ENCODE peak calls at places on chromosome 15, in four cellular contexts. One of them, this sample, is unnamed.

GRCh38 chr15:33310481-33311311 is at the start of gene RYR3:
- DNase-seq in heart right ventricle: peak; percentile 10
- DNase-seq in aorta: peak; percentile 66
- DNase-seq in brain microvascular endothelial cell: peak; percentile 7
- DNase-seq in this sample: peak; percentile 27

GRCh38 chr15:55344206-55344605 is 25.2 kb downstream of the PIGB start:
- DNase-seq in heart right ventricle: no peak
- DNase-seq in brain microvascular endothelial cell: peak; percentile 7
- DNase-seq in aorta: no peak
- DNase-seq in this sample: no peak

GRCh38 chr15:39692464-39693327 is 89.9 kb downstream of the FSIP1 start:
- DNase-seq in brain microvascular endothelial cell: no peak
- DNase-seq in aorta: no peak
- DNase-seq in heart right ventricle: no peak
- DNase-seq in this sample: no peak

GRCh38 chr15:88644741-88645140 is 5.9 kb downstream of the ISG20 start:
- DNase-seq in brain microvascular endothelial cell: no peak
- DNase-seq in aorta: no peak
- DNase-seq in heart right ventricle: no peak
- DNase-seq in this sample: peak; percentile 27

GRCh38 chr15:60351066-60351465 is 46.7 kb downstream of the ANXA2 start:
- DNase-seq in aorta: no peak
- DNase-seq in brain microvascular endothelial cell: no peak
- DNase-seq in heart right ventricle: no peak
- DNase-seq in this sample: no peak

GRCh38 chr15:59570364-59570763 is 41.2 kb upstream of the GCNT3 start:
- DNase-seq in heart right ventricle: no peak
- DNase-seq in brain microvascular endothelial cell: no peak
- DNase-seq in aorta: no peak
- DNase-seq in this sample: no peak

GRCh38 chr15:58517252-58517681 is 85.5 kb downstream of the LIPC start:
- DNase-seq in brain microvascular endothelial cell: no peak
- DNase-seq in aorta: no peak
- DNase-seq in heart right ventricle: no peak
- DNase-seq in this sample: no peak

GRCh38 chr15:68558318-68559305 is 20.2 kb upstream of the CORO2B start:
- DNase-seq in aorta: no peak
- DNase-seq in brain microvascular endothelial cell: no peak
- DNase-seq in heart right ventricle: no peak
- DNase-seq in this sample: no peak

GRCh38 chr15:86055688-86056087 is 24.0 kb upstream of the AGBL1 start:
- DNase-seq in brain microvascular endothelial cell: no peak
- DNase-seq in aorta: no peak
- DNase-seq in heart right ventricle: no peak
- DNase-seq in this sample: no peak

GRCh38 chr15:100764778-100765457 is 114.7 kb upstream of the ALDH1A3 start:
- DNase-seq in heart right ventricle: no peak
- DNase-seq in aorta: peak; percentile 56
- DNase-seq in brain microvascular endothelial cell: peak; percentile 30
- DNase-seq in this sample: no peak

GRCh38 chr15:84702961-84703482 is 12.9 kb downstream of the SEC11A start:
- DNase-seq in aorta: peak; percentile 66
- DNase-seq in brain microvascular endothelial cell: peak; percentile 18
- DNase-seq in heart right ventricle: peak; percentile 17
- DNase-seq in this sample: peak; percentile 74

GRCh38 chr15:36263666-36264065 is 315.8 kb upstream of the CDIN1 start:
- DNase-seq in aorta: no peak
- DNase-seq in brain microvascular endothelial cell: no peak
- DNase-seq in heart right ventricle: no peak
- DNase-seq in this sample: no peak

GRCh38 chr15:74857671-74858365 is 14.9 kb upstream of the ULK3 start:
- DNase-seq in heart right ventricle: no peak
- DNase-seq in brain microvascular endothelial cell: no peak
- DNase-seq in aorta: no peak
- DNase-seq in this sample: no peak

GRCh38 chr15:65434201-65434600 is 11.5 kb upstream of the IGDCC4 start:
- DNase-seq in aorta: no peak
- DNase-seq in brain microvascular endothelial cell: no peak
- DNase-seq in heart right ventricle: no peak
- DNase-seq in this sample: no peak

GRCh38 chr15:67381416-67382045 is 126.9 kb downstream of the IQCH start:
- DNase-seq in aorta: no peak
- DNase-seq in heart right ventricle: no peak
- DNase-seq in brain microvascular endothelial cell: no peak
- DNase-seq in this sample: no peak

DNA sequence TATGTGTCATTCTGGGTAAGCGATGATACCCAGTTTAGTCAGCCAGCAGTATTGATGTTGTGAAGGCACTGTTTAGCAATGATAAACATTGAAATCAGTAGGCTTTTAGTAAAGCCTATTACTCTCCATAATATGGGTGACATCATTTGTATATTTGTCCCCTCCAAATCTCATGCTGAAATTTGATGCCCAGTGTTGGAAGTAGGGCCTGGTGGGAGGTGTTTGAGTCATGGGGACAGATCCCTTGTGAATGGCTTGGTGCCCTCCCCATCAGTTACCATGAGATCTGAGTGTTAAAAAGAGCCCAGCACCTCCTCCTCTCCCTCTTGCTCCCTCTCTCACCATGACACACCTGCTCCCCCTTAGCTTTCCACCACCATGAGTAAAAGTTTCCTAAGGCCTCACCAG is 31.4 kb upstream of the FAN1 start:
- DNase-seq in brain microvascular endothelial cell: peak; percentile 12
- DNase-seq in aorta: no peak
- DNase-seq in heart right ventricle: no peak
- DNase-seq in this sample: no peak
- H3K4me3 ChIP-seq in brain microvascular endothelial cell: no peak overlapping the region
- H3K4me3 ChIP-seq in aorta: no peak overlapping the region
- H3K4me3 ChIP-seq in heart right ventricle: no peak overlapping the region
- H3K4me3 ChIP-seq in this sample: no peak overlapping the region

DNA sequence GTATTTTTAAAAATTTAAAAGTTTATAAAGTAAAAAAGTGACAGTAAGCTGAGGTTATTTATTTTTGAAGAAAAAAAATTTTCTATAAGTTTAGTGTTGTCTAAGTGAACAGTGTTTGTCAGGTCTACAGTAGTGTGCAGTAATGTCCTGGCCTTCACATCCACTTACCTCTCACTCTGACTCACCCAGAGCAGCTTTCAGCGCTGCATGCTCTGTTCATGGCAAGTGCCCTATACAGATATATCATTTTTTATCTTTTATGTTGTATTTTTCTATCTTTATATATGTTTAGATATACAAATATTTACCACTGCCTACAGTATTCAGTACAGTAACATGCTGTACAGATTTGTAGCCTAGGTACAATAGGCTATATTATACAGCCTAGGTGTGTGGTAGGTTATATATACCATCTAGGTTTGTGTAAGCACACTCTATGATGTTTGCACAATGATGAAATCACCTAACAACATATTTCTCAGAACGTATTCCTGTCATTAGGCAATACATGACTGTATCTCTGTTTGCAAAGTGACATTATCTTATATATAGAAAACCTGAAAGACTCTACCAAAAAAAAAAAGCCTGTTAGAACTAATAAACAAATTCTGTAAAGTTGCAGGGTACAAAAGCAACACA is 75.9 kb upstream of the TMC3 start:
- DNase-seq in brain microvascular endothelial cell: no peak
- DNase-seq in heart right ventricle: no peak
- DNase-seq in aorta: no peak
- DNase-seq in this sample: no peak
- H3K27ac ChIP-seq in brain microvascular endothelial cell: no peak overlapping the region
- H3K27ac ChIP-seq in heart right ventricle: no peak overlapping the region
- H3K27ac ChIP-seq in aorta: no peak overlapping the region
- H3K27ac ChIP-seq in this sample: no peak overlapping the region

DNA sequence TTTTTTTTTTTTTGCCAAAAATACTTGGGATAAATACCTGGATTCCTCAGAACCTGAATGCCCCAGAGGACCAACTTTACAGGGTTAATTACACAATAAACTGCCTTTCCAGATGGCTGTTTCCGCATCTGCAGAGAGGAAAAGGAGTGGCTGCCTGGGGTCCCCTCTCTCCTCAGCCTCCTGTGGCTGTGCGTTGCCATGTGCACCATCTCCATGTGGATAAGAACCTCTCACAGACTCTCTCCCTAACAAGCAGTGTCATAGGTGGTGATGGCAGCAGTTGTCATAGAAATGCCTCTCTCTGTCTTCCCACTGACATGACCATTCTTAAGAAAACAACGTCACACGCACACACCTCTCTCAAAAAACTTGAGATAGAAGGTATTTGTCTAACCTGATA is 179.4 kb downstream of the RPLP1 start:
- DNase-seq in brain microvascular endothelial cell: no peak
- DNase-seq in heart right ventricle: no peak
- DNase-seq in aorta: no peak
- DNase-seq in this sample: no peak
- H3K27me3 ChIP-seq in brain microvascular endothelial cell: peaks cover 11% of the 10 kb centered on the region
- H3K27me3 ChIP-seq in heart right ventricle: peaks cover 23% of the 10 kb centered on the region
- H3K27me3 ChIP-seq in aorta: no peaks in the 10 kb centered on the region
- H3K27me3 ChIP-seq in this sample: peaks cover 8% of the 10 kb centered on the region

DNA sequence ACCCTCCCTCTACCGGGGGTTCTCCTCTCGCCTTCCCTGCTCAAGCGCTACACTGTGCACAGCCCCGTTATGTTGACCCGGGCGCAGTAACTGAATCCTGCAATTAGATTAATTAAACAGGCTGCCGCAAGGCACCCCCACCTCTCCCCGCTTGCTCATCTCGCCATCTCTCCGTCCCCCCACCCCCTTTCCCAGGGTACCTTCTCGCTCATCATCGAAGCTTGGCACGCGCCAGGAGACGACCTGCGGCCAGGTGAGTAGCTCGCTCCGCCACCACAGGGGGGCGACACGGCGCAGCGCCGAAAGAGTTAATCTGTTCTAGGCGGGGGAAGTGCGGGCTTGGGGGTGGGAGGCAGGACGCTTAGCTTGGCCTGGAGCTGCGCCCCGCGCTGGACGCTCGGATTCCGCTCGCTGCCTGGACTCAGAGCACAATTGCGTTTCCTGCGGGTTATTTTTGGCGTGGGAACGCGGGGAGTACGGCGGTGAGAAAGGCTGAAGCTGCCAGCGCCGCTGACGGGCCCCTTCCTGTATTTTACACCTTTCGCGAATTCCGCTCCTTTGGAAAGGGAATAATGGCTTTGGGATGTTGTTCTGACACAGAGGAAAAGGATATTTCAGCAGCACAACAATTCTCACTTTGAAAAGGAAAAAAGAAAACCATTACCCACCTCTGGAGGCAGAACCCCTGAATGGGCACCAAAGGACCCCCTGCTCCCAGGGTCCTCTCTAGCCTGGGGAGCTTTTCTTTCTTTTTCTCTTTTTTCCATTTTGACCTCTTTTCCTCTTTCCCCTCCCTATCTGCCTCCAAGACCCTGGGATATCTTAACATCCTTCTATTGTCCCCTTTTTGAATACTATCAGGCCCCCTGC is 1.5 kb downstream of the DLL4 start:
- DNase-seq in aorta: no peak
- DNase-seq in brain microvascular endothelial cell: no peak
- DNase-seq in heart right ventricle: peak; percentile 78
- DNase-seq in this sample: no peak
- H3K4me3 ChIP-seq in aorta: no peak overlapping the region
- H3K4me3 ChIP-seq in brain microvascular endothelial cell: peak overlapping the region; percentile 39
- H3K4me3 ChIP-seq in heart right ventricle: peak overlapping the region; percentile 87
- H3K4me3 ChIP-seq in this sample: peak overlapping the region; percentile 50

This sample was measured in tibial artery.